ENCODE peak calls at places on chromosomes 7 and 10, in four cellular contexts. G is cardiac fibroblast, E is AG04449, F is MCF 10A. H is an unnamed sample.

GRCh38 chr10:133090101-133090500 is 2.4 kb downstream of the ADGRA1 start:
- DNase-seq in G (no peak), E (no peak), F (no peak), H (no peak)

GRCh38 chr7:73984481-73985205 is 43.3 kb upstream of the ELN start:
- DNase-seq in G (no peak), E (no peak), F (no peak), H (no peak)

GRCh38 chr10:91251430-91252056 is 31.1 kb downstream of the PCGF5 start:
- DNase-seq in G (peak; percentile 70), E (peak; percentile 2), F (peak; percentile 80), H (peak; percentile 23)

GRCh38 chr7:1810961-1811849 is 141.1 kb downstream of the ELFN1 start:
- DNase-seq in G (peak; percentile 45), E (no peak), F (no peak), H (no peak)

GRCh38 chr10:24718031-24718855 is 5.4 kb downstream of the ARHGAP21 start:
- DNase-seq in G (peak; percentile 72), E (no peak), F (peak; percentile 75), H (no peak)

GRCh38 chr10:98879486-98879885 is 356.2 kb downstream of the HPSE2 start:
- DNase-seq in G (no peak), E (no peak), F (no peak), H (no peak)

GRCh38 chr7:69277361-69277760 is 320.9 kb upstream of the AUTS2 start:
- DNase-seq in G (no peak), E (no peak), F (no peak), H (no peak)

GRCh38 chr10:104128214-104128613 is 6.2 kb downstream of the SFR1 start:
- DNase-seq in G (no peak), E (no peak), F (peak; percentile 58), H (no peak)

GRCh38 chr7:16638282-16639265 is 7.0 kb downstream of the ANKMY2 start:
- DNase-seq in G (no peak), E (no peak), F (no peak), H (no peak)

GRCh38 chr10:15439381-15439837 is 68.3 kb upstream of the FAM171A1 start:
- DNase-seq in G (peak; percentile 90), E (no peak), F (no peak), H (peak; percentile 53)

GRCh38 chr10:15436696-15437095 is 65.6 kb upstream of the FAM171A1 start:
- DNase-seq in G (no peak), E (no peak), F (no peak), H (no peak)

GRCh38 chr10:15430969-15431791 is 60.1 kb upstream of the FAM171A1 start:
- DNase-seq in G (no peak), E (no peak), F (no peak), H (no peak)

GRCh38 chr10:15433850-15434537 is 62.9 kb upstream of the FAM171A1 start:
- DNase-seq in G (peak; percentile 75), E (no peak), F (peak; percentile 69), H (no peak)
- TF ChIP-seq CTCF in G (peak; percentile 38), E (peak; percentile 36), F (peak; percentile 64), H (peak; percentile 9)

GRCh38 chr7:116811768-116812167 is 50.6 kb upstream of the CAPZA2 start:
- DNase-seq in G (no peak), E (no peak), F (no peak), H (no peak)
- TF ChIP-seq CTCF in G (no peak), E (no peak), F (no peak), H (no peak)

DNA sequence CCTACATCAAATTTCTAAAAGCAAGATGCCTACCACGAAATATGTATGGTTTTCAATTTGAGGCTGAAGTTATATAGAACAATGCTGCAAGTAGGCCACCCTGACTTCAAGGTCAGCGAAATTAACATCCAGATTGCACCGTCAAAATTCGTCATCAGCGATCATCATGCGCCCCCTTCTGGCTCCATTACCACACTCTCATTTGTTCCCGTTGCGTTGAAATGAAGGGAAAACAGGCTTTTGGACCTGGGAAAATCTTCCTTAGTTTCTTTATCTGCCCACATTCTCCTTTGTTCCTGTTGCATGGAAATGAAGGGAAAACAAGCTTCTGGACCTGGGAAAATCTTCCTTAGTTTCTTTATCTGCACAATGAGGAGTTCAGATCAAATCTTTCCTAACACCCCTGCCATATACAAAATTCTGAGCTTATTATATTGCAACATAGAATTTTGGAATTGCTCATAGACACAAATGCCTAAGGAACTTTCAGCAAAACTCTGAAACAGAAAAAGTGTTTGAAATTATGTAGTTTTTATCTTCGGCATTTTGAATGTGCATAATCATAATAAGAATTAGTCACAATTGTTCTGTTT is 98.2 kb upstream of the PRKCQ start:
- DNase-seq in G (peak; percentile 58), E (no peak), F (peak; percentile 52), H (peak; percentile 9)
- TF ChIP-seq CTCF in G (peak; percentile 63), E (peak; percentile 65), F (peak; percentile 31), H (peak; percentile 60)

DNA sequence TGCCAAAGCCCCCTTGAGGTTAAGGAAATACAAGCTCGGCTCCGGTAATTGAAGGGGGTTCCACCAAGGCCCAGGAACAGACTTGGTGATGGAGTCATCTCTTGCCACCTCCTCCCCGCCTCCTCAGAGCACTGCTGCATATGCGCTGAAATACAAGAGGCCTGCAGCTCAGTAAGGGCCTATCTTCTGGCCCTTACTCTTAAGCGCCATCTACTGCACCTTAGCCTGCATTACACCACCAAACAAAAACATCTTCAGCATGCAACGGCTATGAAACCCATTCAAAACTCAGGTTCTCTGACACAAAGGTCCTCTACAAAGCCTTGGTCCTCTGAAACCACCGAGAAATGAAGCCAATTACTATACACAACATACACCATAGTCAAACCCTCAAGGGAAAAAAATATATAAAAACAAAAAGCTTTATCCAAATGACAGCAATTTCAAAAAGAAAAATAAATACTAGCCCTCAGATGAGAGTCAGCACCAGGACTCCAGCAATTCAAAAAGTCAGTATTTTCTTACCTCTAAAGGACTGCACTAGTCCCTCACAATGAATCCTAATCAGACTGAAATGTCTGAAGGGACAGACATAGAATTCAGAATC is 176.8 kb upstream of the TBX20 start:
- DNase-seq in G (no peak), E (no peak), F (peak; percentile 39), H (peak; percentile 23)
- TF ChIP-seq CTCF in G (peak; percentile 54), E (peak; percentile 11), F (peak; percentile 26), H (peak; percentile 73)

GRCh38 chr7:79781716-79782115 is 328.2 kb upstream of the MAGI2 start:
- DNase-seq in G (peak; percentile 56), E (no peak), F (no peak), H (no peak)

GRCh38 chr7:79786187-79786586 is 332.7 kb upstream of the MAGI2 start:
- DNase-seq in G (no peak), E (no peak), F (no peak), H (no peak)

GRCh38 chr7:79785556-79785955 is 332.1 kb upstream of the MAGI2 start:
- DNase-seq in G (no peak), E (no peak), F (no peak), H (no peak)

GRCh38 chr7:79782256-79782655 is 328.8 kb upstream of the MAGI2 start:
- DNase-seq in G (no peak), E (no peak), F (no peak), H (no peak)

DNA sequence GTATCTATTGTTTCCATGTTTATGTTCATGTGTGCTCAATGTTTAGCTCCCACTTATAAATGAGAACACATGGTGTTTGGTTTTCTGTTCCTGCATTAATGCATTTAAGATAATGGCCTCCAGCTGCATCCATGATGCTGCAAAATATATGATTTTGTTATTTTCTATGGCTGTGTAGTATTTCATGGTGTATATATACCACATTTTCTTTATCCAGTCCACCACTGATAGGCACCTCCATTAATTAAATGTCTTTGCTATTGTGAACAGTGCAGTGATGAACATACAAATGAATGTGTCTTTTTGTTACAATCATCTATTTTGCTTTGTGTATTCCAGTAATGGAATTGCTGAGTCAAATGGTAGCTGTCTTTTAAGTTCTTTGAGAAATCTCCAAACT is 329.4 kb upstream of the MAGI2 start:
- DNase-seq in G (no peak), E (no peak), F (no peak), H (no peak)
- TF ChIP-seq CTCF in G (no peak), E (no peak), F (no peak), H (no peak)

DNA sequence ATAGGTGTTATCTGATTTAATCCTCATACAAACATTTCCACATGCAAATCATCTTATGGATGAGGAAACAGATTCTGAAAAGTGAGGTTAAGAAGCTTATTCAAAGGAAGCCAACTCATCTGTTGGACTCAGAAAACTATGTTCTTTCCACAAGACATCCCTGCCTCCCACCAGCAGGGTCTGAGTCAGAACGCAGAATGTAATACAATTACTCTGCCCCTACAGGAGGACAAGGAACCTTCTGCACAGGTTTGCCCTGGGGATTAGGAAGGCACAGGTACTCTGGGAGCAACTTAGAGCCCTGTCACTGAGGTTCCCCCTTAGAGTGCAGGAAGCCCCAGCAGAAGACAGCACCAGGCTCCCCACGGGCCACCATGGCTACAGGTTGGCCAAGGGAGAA is 255.7 kb downstream of the TNS3 start:
- DNase-seq in G (peak; percentile 66), E (no peak), F (peak; percentile 47), H (peak; percentile 40)
- TF ChIP-seq CTCF in G (peak; percentile 65), E (peak; percentile 49), F (no peak), H (peak; percentile 27)

GRCh38 chr7:96179341-96179740 is 142.6 kb downstream of the SLC25A13 start:
- DNase-seq in G (no peak), E (no peak), F (peak; percentile 6), H (no peak)

GRCh38 chr7:96181174-96181573 is 140.7 kb downstream of the SLC25A13 start:
- DNase-seq in G (peak; percentile 29), E (no peak), F (no peak), H (no peak)

GRCh38 chr7:96178581-96178980 is 143.3 kb downstream of the SLC25A13 start:
- DNase-seq in G (no peak), E (no peak), F (peak; percentile 54), H (no peak)

GRCh38 chr7:96177353-96177752 is 144.5 kb downstream of the SLC25A13 start:
- DNase-seq in G (no peak), E (no peak), F (no peak), H (no peak)

GRCh38 chr7:96179863-96180262 is 142.0 kb downstream of the SLC25A13 start:
- DNase-seq in G (peak; percentile 21), E (no peak), F (no peak), H (no peak)
- TF ChIP-seq CTCF in G (no peak), E (no peak), F (peak; percentile 15), H (no peak)